ENCODE peak calls at places on chromosomes 13 and 19, in four cellular contexts. M, A, P and Q are unnamed samples.

GRCh38 chr19:33156354-33156753 is 24.4 kb downstream of the WDR88 start:
- DNase-seq in M (no peak), A (no peak), P (no peak), Q (no peak)

GRCh38 chr13:44409595-44409994 is 36.0 kb downstream of the SERP2 start:
- DNase-seq in M (no peak), A (no peak), P (no peak), Q (no peak)

GRCh38 chr19:42528354-42529247 is at the start of gene CEACAM1:
- DNase-seq in M (no peak), A (peak), P (peak), Q (peak)

GRCh38 chr13:19606737-19607136 is 26.7 kb upstream of the MPHOSPH8 start:
- DNase-seq in M (no peak), A (no peak), P (no peak), Q (no peak)

GRCh38 chr13:70890289-70890688 is 782.0 kb upstream of the KLHL1 start:
- DNase-seq in M (no peak), A (no peak), P (no peak), Q (no peak)

GRCh38 chr13:32731576-32731975 is 145.3 kb downstream of the PDS5B start:
- DNase-seq in M (no peak), A (no peak), P (peak), Q (no peak)

GRCh38 chr13:75908137-75908536 is 272.0 kb downstream of the LMO7 start:
- DNase-seq in M (no peak), A (no peak), P (no peak), Q (no peak)

GRCh38 chr13:73290844-73291243 is 232.0 kb downstream of the KLF5 start:
- DNase-seq in M (no peak), A (no peak), P (no peak), Q (no peak)

GRCh38 chr13:23701646-23702045 is 131.4 kb downstream of the TNFRSF19 start:
- DNase-seq in M (no peak), A (no peak), P (no peak), Q (no peak)

GRCh38 chr19:9597027-9597426 is 12.7 kb upstream of the ZNF121 start:
- DNase-seq in M (no peak), A (no peak), P (no peak), Q (no peak)

GRCh38 chr19:41939861-41940442 is 11.7 kb upstream of the ERFL start:
- DNase-seq in M (no peak), A (peak), P (peak), Q (no peak)

GRCh38 chr13:110583178-110583865 is 21.8 kb upstream of the RAB20 start:
- DNase-seq in M (no peak), A (no peak), P (no peak), Q (no peak)

GRCh38 chr19:15464394-15465385 is at the start of gene RASAL3:
- DNase-seq in M (no peak), A (peak), P (peak), Q (peak)

GRCh38 chr19:36054733-36055686 is at the start of gene WDR62:
- DNase-seq in M (peak), A (peak), P (no peak), Q (peak)

GRCh38 chr19:44576843-44577565 is 36.4 kb upstream of the IGSF23 start:
- DNase-seq in M (no peak), A (peak), P (no peak), Q (peak)

GRCh38 chr19:16100524-16100923 is 11.2 kb upstream of the RAB8A start:
- DNase-seq in M (no peak), A (no peak), P (no peak), Q (no peak)

GRCh38 chr13:29937836-29938235 is 87.4 kb upstream of the UBL3 start:
- DNase-seq in M (no peak), A (no peak), P (peak), Q (no peak)

GRCh38 chr13:27125357-27126282 is 46.0 kb downstream of the USP12 start:
- DNase-seq in M (no peak), A (no peak), P (no peak), Q (no peak)

GRCh38 chr13:45119469-45119989 is 781 bp upstream of the GTF2F2 start:
- DNase-seq in M (no peak), A (peak), P (peak), Q (peak)

GRCh38 chr13:74219571-74219970 is 85.4 kb upstream of the KLF12 start:
- DNase-seq in M (no peak), A (no peak), P (no peak), Q (no peak)

GRCh38 chr13:45718992-45719391 is 16.9 kb downstream of the CBY2 start:
- DNase-seq in M (no peak), A (no peak), P (no peak), Q (no peak)

GRCh38 chr13:52665325-52665724 is 12.7 kb downstream of the SUGT1 start:
- DNase-seq in M (no peak), A (peak), P (no peak), Q (peak)

GRCh38 chr19:29098863-29099481 is 114.0 kb downstream of the UQCRFS1 start:
- DNase-seq in M (no peak), A (no peak), P (no peak), Q (no peak)

GRCh38 chr13:26325876-26326275 is 71.9 kb downstream of the CDK8 start:
- DNase-seq in M (no peak), A (no peak), P (no peak), Q (no peak)

GRCh38 chr13:112066624-112067004 is 335 bp upstream of the SOX1 start:
- DNase-seq in M (peak), A (no peak), P (peak), Q (peak)

GRCh38 chr19:5891938-5892771 is 11.4 kb downstream of the NDUFA11 start:
- DNase-seq in M (no peak), A (peak), P (no peak), Q (no peak)

GRCh38 chr13:84433024-84433423 is 550.8 kb upstream of the SLITRK1 start:
- DNase-seq in M (no peak), A (no peak), P (no peak), Q (no peak)

GRCh38 chr19:42655748-42656147 is 61.0 kb upstream of the CEACAM8 start:
- DNase-seq in M (no peak), A (no peak), P (no peak), Q (no peak)

GRCh38 chr19:45816236-45817009 is 1.3 kb upstream of the RSPH6A start:
- DNase-seq in M (no peak), A (no peak), P (no peak), Q (no peak)

GRCh38 chr19:45814166-45814780 is 835 bp downstream of the RSPH6A start:
- DNase-seq in M (no peak), A (no peak), P (no peak), Q (no peak)

GRCh38 chr19:45815501-45816216 is 551 bp upstream of the RSPH6A start:
- DNase-seq in M (no peak), A (no peak), P (no peak), Q (no peak)

GRCh38 chr19:45817010-45817724 is 2.1 kb upstream of the RSPH6A start:
- DNase-seq in M (peak), A (peak), P (peak), Q (peak)

DNA sequence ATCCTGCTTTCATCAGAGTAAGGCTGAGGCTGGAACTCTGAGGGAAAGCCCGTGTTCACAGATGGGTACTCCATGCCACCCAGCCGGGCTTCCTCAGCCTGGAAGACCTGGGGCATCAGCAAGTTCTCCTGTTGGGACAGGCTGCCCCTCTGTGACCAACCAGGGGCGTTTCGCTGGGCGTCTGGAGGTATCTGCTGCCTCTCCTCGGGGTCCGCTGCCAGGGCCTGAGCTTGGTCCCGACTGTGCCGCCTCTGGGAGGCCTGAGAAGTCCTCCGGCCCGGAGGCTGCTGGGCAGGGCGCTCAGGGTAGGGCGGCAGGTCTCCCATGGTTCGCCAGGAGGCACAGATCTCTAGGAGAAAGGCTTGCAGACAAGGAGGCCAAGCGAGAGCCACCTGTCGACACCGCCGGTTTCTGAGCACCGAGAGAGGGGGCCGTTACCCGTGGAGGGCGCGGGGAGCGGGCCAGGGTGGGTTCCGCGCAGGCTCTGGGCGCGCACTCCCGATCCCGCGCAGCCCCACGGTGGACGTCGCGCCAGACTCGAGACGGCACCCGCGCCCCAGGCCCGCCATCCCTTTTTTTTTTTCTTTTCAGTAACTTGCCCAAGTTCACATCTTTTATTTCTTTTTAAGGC is at the start of gene RSPH6A:
- DNase-seq in M (no peak), A (no peak), P (no peak), Q (no peak)
- H3K4me3 ChIP-seq in M (peak), A (no peak), P (no peak), Q (no peak)

DNA sequence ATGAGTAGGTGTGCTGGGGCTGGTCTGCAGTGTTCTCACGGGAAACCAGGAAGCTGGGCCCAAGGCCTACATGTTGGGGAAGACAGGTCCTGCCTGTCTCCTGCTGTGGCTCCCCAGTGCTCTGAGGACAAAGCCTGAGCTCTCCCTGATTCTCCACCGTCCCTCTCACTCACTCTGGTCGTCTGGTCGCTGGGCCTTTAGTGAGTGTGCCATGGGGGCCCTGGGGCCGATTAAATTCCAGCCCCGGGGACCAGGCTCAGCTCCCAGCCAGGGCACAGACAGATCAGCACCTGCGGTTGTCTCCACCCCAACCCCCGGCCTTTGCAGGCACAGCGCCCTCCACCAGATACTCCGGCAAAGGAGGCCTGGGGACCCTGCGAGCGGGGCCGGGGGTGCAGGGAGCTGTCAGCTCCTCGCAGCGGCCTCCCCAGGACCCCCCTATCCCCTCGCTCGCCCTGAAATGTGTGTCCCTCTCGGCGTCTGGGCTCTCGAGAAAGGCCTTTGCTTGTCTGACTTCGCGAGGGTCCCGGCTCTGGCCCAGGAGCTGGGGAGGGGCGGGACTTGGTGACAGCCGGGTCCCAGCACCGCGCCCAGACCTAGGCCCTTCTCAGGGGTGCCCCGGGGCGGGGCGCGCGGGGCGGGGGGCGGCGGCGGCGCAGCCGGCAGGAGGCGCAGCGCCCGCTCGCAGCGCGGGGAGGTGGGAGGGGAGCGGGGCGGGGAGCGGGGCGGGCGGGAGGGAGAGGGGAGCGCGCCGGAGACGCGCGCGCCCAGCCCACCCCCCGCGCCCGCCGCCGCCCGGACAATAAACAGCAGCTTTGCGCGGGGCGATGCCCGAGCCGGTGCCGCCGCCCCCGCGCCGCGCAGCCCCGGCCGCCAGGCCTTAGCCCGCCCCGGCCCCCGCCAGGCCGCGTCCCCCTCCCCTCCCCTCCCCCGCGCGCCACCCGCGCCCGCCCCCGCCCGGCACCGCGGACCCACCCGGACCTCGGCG is at the start of gene PALM:
- DNase-seq in M (no peak), A (no peak), P (no peak), Q (no peak)
- H3K4me3 ChIP-seq in M (peak), A (no peak), P (no peak), Q (peak)

DNA sequence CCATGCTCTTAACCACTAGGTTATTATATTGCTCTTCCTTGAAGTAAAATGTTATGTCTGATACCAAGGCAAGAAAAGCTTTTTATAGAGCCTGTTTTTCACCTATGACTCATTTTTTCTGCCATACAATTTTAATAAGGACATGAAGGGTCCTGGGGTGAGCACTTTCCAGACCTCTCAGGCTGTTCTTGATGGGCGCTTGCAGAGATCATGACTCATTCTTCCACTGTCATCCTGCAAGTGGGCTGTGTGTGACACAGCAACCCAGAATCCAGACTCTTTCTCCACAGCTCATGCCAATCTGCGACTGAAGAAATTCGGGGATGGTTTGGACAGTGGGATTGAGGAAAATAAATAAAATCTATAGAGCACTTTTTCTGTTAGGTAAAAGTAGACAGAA is 506.7 kb upstream of the NBEA start:
- DNase-seq in M (no peak), A (no peak), P (no peak), Q (no peak)
- H3K4me3 ChIP-seq in M (no peak), A (no peak), P (no peak), Q (no peak)

GRCh38 chr19:39031368-39032163 is 783 bp downstream of the FBXO27 start:
- DNase-seq in M (peak), A (peak), P (peak), Q (no peak)

GRCh38 chr19:39024875-39025641 is 7.3 kb downstream of the FBXO27 start:
- DNase-seq in M (no peak), A (no peak), P (no peak), Q (no peak)

GRCh38 chr19:39032164-39032918 is at the start of gene FBXO27:
- DNase-seq in M (peak), A (no peak), P (no peak), Q (no peak)

DNA sequence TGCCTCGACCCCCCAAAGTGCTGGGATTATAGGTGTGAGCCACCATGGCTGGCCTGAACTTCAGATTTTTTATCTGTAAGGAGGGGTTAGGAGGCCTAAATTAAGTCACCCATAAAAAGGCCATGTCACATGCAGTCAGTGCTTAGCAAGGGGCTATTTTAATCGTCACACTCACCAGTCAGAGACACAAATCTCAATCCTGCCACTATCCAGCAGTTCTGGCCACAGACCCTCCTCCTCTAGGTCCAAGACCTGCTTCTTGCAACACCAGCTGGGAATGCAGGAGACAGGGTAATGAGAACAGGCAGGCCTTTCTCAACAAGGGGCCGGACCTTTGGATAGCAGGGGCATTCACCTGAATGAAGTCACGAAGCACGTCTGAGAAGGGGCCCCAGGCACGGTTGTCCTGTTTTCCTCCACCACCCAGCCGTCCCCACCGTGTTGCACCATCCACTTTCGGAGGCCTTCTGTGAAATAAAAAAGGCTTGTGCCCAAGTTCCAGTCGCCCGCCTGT is 1.4 kb downstream of the FBXO27 start:
- DNase-seq in M (no peak), A (no peak), P (no peak), Q (no peak)
- H3K4me3 ChIP-seq in M (peak), A (peak), P (peak), Q (no peak)

GRCh38 chr19:17830567-17831418 is 9.5 kb upstream of the INSL3 start:
- DNase-seq in M (peak), A (peak), P (peak), Q (no peak)
- H3K4me3 ChIP-seq in M (peak), A (no peak), P (no peak), Q (no peak)